ENCODE peak calls at places on chromosome 18, in eight cellular contexts. One of them, this sample, is unnamed.

GRCh38 chr18:49020621-49021021 is 69.9 kb upstream of the SMAD7 start:
- DNase-seq in cardiac fibroblast: no peak
- DNase-seq in NCI-H460: no peak
- DNase-seq in A172: no peak
- DNase-seq in NCI-H69: no peak
- DNase-seq in M059J: peak
- DNase-seq in T-helper 1 cell: no peak
- DNase-seq in hypothalamus: no peak
- DNase-seq in this sample: peak

GRCh38 chr18:76412818-76413565 is 82.0 kb downstream of the ZNF516 start:
- DNase-seq in cardiac fibroblast: peak
- DNase-seq in NCI-H460: no peak
- DNase-seq in A172: no peak
- DNase-seq in NCI-H69: no peak
- DNase-seq in M059J: peak
- DNase-seq in T-helper 1 cell: no peak
- DNase-seq in hypothalamus: no peak
- DNase-seq in this sample: no peak

GRCh38 chr18:61697306-61697909 is 195.4 kb downstream of the RNF152 start:
- DNase-seq in cardiac fibroblast: no peak
- DNase-seq in NCI-H460: no peak
- DNase-seq in A172: no peak
- DNase-seq in NCI-H69: no peak
- DNase-seq in M059J: no peak
- DNase-seq in T-helper 1 cell: no peak
- DNase-seq in hypothalamus: no peak
- DNase-seq in this sample: no peak

GRCh38 chr18:362914-363295 is 95.1 kb upstream of the THOC1 start:
- DNase-seq in cardiac fibroblast: no peak
- DNase-seq in NCI-H460: no peak
- DNase-seq in A172: no peak
- DNase-seq in NCI-H69: no peak
- DNase-seq in M059J: peak
- DNase-seq in T-helper 1 cell: no peak
- DNase-seq in hypothalamus: no peak
- DNase-seq in this sample: no peak

GRCh38 chr18:55321268-55322175 is 266.5 kb downstream of the TCF4 start:
- DNase-seq in cardiac fibroblast: peak
- DNase-seq in NCI-H460: peak
- DNase-seq in A172: peak
- DNase-seq in NCI-H69: peak
- DNase-seq in M059J: peak
- DNase-seq in T-helper 1 cell: no peak
- DNase-seq in hypothalamus: peak
- DNase-seq in this sample: peak

GRCh38 chr18:63676526-63676925 is 14.8 kb upstream of the SERPINB3 start:
- DNase-seq in cardiac fibroblast: no peak
- DNase-seq in NCI-H460: peak
- DNase-seq in A172: no peak
- DNase-seq in NCI-H69: peak
- DNase-seq in M059J: peak
- DNase-seq in T-helper 1 cell: no peak
- DNase-seq in hypothalamus: no peak
- DNase-seq in this sample: no peak

GRCh38 chr18:61953161-61953560 is 60.4 kb upstream of the RNF152 start:
- DNase-seq in cardiac fibroblast: no peak
- DNase-seq in NCI-H460: no peak
- DNase-seq in A172: no peak
- DNase-seq in NCI-H69: no peak
- DNase-seq in M059J: peak
- DNase-seq in T-helper 1 cell: no peak
- DNase-seq in hypothalamus: no peak
- DNase-seq in this sample: no peak

GRCh38 chr18:33611525-33612135 is 33.6 kb downstream of the ASXL3 start:
- DNase-seq in cardiac fibroblast: no peak
- DNase-seq in NCI-H460: no peak
- DNase-seq in A172: no peak
- DNase-seq in NCI-H69: peak
- DNase-seq in M059J: no peak
- DNase-seq in T-helper 1 cell: no peak
- DNase-seq in hypothalamus: no peak
- DNase-seq in this sample: no peak

GRCh38 chr18:35506024-35506712 is 8.4 kb upstream of the INO80C start:
- DNase-seq in cardiac fibroblast: no peak
- DNase-seq in NCI-H460: no peak
- DNase-seq in A172: no peak
- DNase-seq in NCI-H69: no peak
- DNase-seq in M059J: no peak
- DNase-seq in T-helper 1 cell: no peak
- DNase-seq in hypothalamus: no peak
- DNase-seq in this sample: no peak

GRCh38 chr18:12376034-12376717 is 851 bp downstream of the AFG3L2 start:
- DNase-seq in cardiac fibroblast: peak
- DNase-seq in NCI-H460: no peak
- DNase-seq in A172: no peak
- DNase-seq in NCI-H69: peak
- DNase-seq in M059J: no peak
- DNase-seq in T-helper 1 cell: no peak
- DNase-seq in hypothalamus: no peak
- DNase-seq in this sample: peak

GRCh38 chr18:58334061-58334460 is 290.0 kb downstream of the NEDD4L start:
- DNase-seq in cardiac fibroblast: no peak
- DNase-seq in NCI-H460: no peak
- DNase-seq in A172: no peak
- DNase-seq in NCI-H69: no peak
- DNase-seq in M059J: no peak
- DNase-seq in T-helper 1 cell: no peak
- DNase-seq in hypothalamus: no peak
- DNase-seq in this sample: no peak

GRCh38 chr18:76234559-76234958 is 260.5 kb downstream of the ZNF516 start:
- DNase-seq in cardiac fibroblast: no peak
- DNase-seq in NCI-H460: no peak
- DNase-seq in A172: no peak
- DNase-seq in NCI-H69: no peak
- DNase-seq in M059J: no peak
- DNase-seq in T-helper 1 cell: no peak
- DNase-seq in hypothalamus: no peak
- DNase-seq in this sample: no peak

GRCh38 chr18:62877448-62878221 is 162.3 kb downstream of the PHLPP1 start:
- DNase-seq in cardiac fibroblast: peak
- DNase-seq in NCI-H460: no peak
- DNase-seq in A172: peak
- DNase-seq in NCI-H69: peak
- DNase-seq in M059J: peak
- DNase-seq in T-helper 1 cell: no peak
- DNase-seq in hypothalamus: no peak
- DNase-seq in this sample: peak

GRCh38 chr18:75269696-75270095 is 59.1 kb downstream of the TSHZ1 start:
- DNase-seq in cardiac fibroblast: no peak
- DNase-seq in NCI-H460: no peak
- DNase-seq in A172: no peak
- DNase-seq in NCI-H69: no peak
- DNase-seq in M059J: no peak
- DNase-seq in T-helper 1 cell: no peak
- DNase-seq in hypothalamus: no peak
- DNase-seq in this sample: no peak